ENCODE peak calls at places on chromosomes 16 and 17, in four cellular contexts. A is CD8-positive, alpha-beta T cell; C is RWPE1; E is heart left ventricle. X is an unnamed sample.

GRCh38 chr17:7558544-7559306 is at the start of gene TNFSF13:
- DNase-seq in A (no peak), C (no peak), E (peak; percentile 79), X (peak; percentile 67)

GRCh38 chr16:25110392-25110947 is 1.1 kb upstream of the LCMT1 start:
- DNase-seq in A (no peak), C (no peak), E (no peak), X (no peak)

GRCh38 chr16:8391219-8391757 is 199.0 kb downstream of the TMEM114 start:
- DNase-seq in A (no peak), C (no peak), E (no peak), X (no peak)

GRCh38 chr16:23401142-23401541 is 51.8 kb downstream of the COG7 start:
- DNase-seq in A (no peak), C (no peak), E (no peak), X (no peak)

GRCh38 chr16:89918453-89919347 is at the start of gene MC1R:
- DNase-seq in A (peak; percentile 54), C (no peak), E (no peak), X (peak; percentile 26)

GRCh38 chr16:57871457-57871856 is 69.2 kb upstream of the KIFC3 start:
- DNase-seq in A (no peak), C (peak; percentile 76), E (no peak), X (no peak)

GRCh38 chr17:34118564-34118963 is 136.5 kb upstream of the CCL2 start:
- DNase-seq in A (no peak), C (no peak), E (no peak), X (no peak)

GRCh38 chr17:9233761-9234160 is 212.5 kb downstream of the NTN1 start:
- DNase-seq in A (no peak), C (no peak), E (peak; percentile 33), X (no peak)

GRCh38 chr17:7001562-7001961 is 5.7 kb downstream of the ALOX12 start:
- DNase-seq in A (no peak), C (no peak), E (no peak), X (peak; percentile 65)

GRCh38 chr16:24013733-24014645 is 178.2 kb downstream of the PRKCB start:
- DNase-seq in A (peak; percentile 77), C (peak; percentile 8), E (no peak), X (peak; percentile 91)

GRCh38 chr16:58853830-58854229 is 119.7 kb upstream of the GOT2 start:
- DNase-seq in A (no peak), C (no peak), E (no peak), X (no peak)

GRCh38 chr16:64047878-64048277 is 1074.0 kb downstream of the CDH11 start:
- DNase-seq in A (no peak), C (no peak), E (no peak), X (no peak)

GRCh38 chr17:46896991-46897390 is 26.0 kb upstream of the GOSR2 start:
- DNase-seq in A (no peak), C (no peak), E (no peak), X (no peak)

GRCh38 chr16:24681793-24682192 is 47.7 kb upstream of the TNRC6A start:
- DNase-seq in A (no peak), C (peak; percentile 57), E (no peak), X (no peak)

GRCh38 chr17:74512041-74512440 is 19.2 kb downstream of the CD300LB start:
- DNase-seq in A (no peak), C (no peak), E (no peak), X (peak; percentile 9)

DNA sequence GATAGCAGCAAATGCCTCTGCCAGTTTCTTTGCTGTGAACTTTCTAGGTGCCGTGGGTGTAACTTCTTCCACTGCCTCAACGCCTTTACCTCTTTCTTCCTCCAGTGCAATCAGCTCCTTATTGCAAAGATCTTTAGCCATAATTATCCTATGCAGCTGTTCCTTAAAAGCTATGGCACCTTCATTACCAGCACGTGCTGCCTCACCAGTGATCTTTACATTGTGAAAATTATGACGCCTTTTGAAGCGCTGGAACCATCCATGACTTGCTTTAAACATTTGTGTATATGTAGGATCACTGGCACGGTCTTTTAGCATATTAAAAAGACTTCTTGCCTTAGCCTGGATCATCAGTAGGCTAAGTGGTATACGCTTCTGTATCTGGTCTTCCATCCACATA is 8.0 kb downstream of the PTRH2 start:
- DNase-seq in A (no peak), C (no peak), E (no peak), X (no peak)
- TF ChIP-seq CTCF in A (no peak), C (no peak), E (no peak), X (no peak)

DNA sequence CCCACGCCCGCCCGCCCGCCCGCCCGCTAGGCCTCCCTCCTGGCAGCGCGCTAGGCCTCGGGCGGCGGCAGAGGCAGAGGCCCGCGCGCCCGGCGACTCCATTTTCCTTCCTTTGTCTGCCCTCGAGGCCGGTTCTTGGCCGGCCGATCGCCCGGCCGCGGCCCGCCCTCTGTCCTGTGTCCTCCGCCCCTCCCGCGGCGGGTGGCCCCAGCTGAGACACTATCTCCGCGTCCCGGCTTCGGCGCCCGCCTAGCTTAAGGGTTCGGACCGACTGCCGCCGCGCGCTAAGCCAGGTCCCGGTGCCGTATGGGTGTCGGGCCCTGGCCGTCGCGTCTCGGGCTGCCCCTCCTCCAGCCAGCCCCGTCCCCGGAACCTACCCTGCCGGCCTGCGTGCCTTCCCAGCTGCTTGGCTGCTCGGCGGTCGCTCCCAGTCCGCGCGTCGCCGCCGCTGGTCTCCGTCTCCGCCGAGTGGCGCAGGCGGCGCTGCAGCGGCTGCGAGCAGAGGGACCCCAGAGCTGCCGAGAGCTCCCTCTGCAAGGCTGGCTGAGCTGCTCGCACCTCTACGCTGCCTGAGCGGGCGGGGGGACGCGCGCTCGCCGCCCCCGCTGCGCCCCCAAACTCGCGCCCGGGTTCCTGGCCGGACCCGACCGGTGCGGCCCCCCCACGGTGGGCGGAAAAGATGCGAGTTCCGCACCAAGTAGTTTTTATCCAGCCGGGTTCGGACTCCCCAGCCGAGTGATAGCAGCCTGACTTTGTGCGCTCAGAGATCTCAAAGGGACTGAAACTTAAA is 787 bp downstream of the CTCF start:
- DNase-seq in A (peak; percentile 79), C (no peak), E (peak; percentile 87), X (peak; percentile 81)
- TF ChIP-seq CTCF in A (no peak), C (peak; percentile 43), E (no peak), X (peak; percentile 37)

DNA sequence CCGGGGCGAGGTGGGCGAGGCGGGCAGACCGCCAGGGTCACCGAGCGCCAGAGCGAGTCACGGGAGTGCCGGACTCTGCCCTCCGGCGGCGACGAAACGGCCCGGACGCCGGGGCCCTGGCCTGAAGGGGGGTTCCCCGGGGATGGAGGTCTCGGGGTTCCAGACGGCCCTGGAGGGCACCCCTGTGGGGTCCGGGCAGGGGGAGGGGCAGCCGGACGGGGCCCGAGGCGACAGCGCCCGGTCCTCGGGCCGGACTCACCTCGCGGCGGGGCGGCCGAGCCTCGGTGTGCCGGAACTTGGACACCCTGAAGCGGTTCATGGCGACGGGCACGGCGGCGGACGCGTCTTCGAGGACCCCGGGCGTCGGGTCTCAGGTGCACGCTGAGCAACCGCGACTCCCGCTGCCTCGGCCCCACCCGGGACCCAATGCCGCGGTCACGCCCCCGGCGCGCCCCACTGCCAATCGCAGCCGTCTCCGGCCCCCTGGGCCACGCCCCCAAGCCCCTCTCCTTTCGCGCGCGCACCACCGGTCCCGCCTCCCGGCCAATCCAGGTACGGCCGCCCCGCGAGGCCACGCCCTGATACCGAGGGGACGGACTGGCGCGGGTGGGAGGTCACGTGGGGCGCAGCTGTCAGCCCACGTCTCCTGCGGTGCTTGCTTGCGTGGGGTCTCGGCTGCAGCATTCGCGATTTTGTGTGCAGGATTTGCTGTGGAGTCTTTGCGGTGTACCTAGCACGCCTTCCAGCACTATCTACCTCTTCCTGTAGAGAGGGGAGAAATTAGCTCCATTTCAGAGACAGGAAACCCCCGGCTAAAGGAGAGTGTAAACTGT is at the start of gene CORO7:
- DNase-seq in A (peak; percentile 99), C (peak; percentile 93), E (peak; percentile 99), X (peak; percentile 99)
- TF ChIP-seq CTCF in A (no peak), C (no peak), E (no peak), X (no peak)

DNA sequence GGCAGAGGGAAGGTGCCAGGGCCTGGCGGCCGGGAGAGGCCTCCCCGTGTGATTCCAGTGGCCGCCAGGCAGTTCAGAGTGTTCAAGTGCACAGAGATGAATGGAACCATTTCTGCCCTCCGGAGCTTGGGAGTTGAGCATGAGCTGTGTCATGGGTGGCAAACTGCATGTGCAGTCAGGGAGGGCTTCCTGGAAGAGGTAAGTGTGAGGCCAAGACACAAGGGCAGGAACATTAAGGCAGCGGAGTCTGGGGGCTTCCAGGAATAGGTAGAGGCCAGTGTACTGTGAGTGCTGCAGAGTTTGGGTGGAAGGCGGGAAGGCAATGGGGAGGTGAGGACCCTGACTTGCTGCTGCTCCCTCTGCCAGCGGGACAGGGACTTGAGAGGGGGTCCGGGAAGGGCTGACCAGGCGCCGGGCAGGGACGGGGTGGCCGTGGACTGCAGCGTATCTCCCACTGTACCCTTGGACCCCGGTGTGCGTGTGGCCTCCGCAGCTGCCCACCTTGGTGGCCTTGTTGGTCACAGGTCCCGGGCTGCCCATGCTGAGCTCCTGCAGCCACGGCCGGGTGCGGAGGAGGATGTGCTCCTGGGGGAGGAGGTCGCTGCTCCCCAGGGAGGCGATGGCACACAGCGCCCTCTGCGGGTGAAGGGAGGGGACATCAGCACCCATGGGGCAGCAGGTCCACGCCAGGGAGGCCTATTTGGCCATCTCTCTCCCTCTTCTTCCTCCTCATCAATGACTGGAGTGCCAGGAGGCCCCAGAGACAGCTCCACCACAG is 7.5 kb upstream of the CEP131 start:
- DNase-seq in A (no peak), C (no peak), E (no peak), X (no peak)
- TF ChIP-seq CTCF in A (no peak), C (no peak), E (no peak), X (no peak)

GRCh38 chr16:2429771-2430663 is 770 bp downstream of the CCNF start:
- DNase-seq in A (no peak), C (peak; percentile 21), E (no peak), X (no peak)
- TF ChIP-seq CTCF in A (no peak), C (no peak), E (no peak), X (no peak)

X was measured in Peyer's patch.